ENCODE peak calls at places on chromosomes 16 and 17, in nine cellular contexts. K is CD8-positive, alpha-beta T cell; R is HCEC 1CT; L is activated naive CD8-positive, alpha-beta T cell treated with anti-CD3 and anti-CD28 coated beads for 36 hours; O is stimulated activated CD4-positive, alpha-beta T cell treated with anti-CD3 and anti-CD28 coated beads, Interleukin-4, amount 100 ng/mL, for 1 hour; V is CD8-positive, alpha-beta memory T cell; U is activated CD4-positive, alpha-beta T cell treated with anti-CD3 and anti-CD28 coated beads, Interleukin-2, amount 50 U/mL, for 1 hour; S is RCC 7860; X is T-helper 2 cell. A is an unnamed sample.

GRCh38 chr17:33013596-33014375 is 22.1 kb downstream of the SPACA3 start:
- DNase-seq in K (no peak), R (no peak), L (no peak), O (no peak), V (no peak), U (no peak), S (peak), X (no peak), A (no peak)

GRCh38 chr17:9218068-9218635 is 196.8 kb downstream of the NTN1 start:
- DNase-seq in K (no peak), R (no peak), L (no peak), O (no peak), V (no peak), U (no peak), S (no peak), X (no peak), A (no peak)

GRCh38 chr17:36934144-36934758 is 3.0 kb upstream of the LHX1 start:
- DNase-seq in K (no peak), R (no peak), L (no peak), O (no peak), V (no peak), U (no peak), S (no peak), X (no peak), A (no peak)

GRCh38 chr17:81518785-81519283 is 6.2 kb upstream of the ACTG1 start:
- DNase-seq in K (no peak), R (peak), L (peak), O (peak), V (no peak), U (no peak), S (no peak), X (no peak), A (peak)

GRCh38 chr16:56657555-56658430 is at the start of gene MT1F:
- DNase-seq in K (peak), R (no peak), L (peak), O (peak), V (peak), U (peak), S (peak), X (peak), A (peak)

GRCh38 chr17:32803544-32803943 is 73.4 kb downstream of the MYO1D start:
- DNase-seq in K (no peak), R (peak), L (no peak), O (no peak), V (no peak), U (no peak), S (no peak), X (no peak), A (no peak)

GRCh38 chr17:49915670-49916069 is 53.3 kb upstream of the DLX4 start:
- DNase-seq in K (no peak), R (no peak), L (no peak), O (no peak), V (no peak), U (no peak), S (no peak), X (no peak), A (no peak)

GRCh38 chr16:87850009-87851006 is 19.0 kb downstream of the SLC7A5 start:
- DNase-seq in K (peak), R (peak), L (peak), O (peak), V (peak), U (peak), S (peak), X (peak), A (no peak)

GRCh38 chr17:49742256-49742655 is 21.7 kb downstream of the FAM117A start:
- DNase-seq in K (no peak), R (no peak), L (no peak), O (no peak), V (no peak), U (no peak), S (no peak), X (no peak), A (no peak)

GRCh38 chr16:79150128-79150527 is 450.4 kb downstream of the MAF start:
- DNase-seq in K (no peak), R (no peak), L (no peak), O (no peak), V (no peak), U (no peak), S (peak), X (no peak), A (peak)

GRCh38 chr17:61259360-61259759 is 140.3 kb upstream of the TBX2 start:
- DNase-seq in K (no peak), R (no peak), L (no peak), O (no peak), V (no peak), U (no peak), S (no peak), X (no peak), A (no peak)

GRCh38 chr17:73101031-73101430 is 8.5 kb upstream of the SLC39A11 start:
- DNase-seq in K (no peak), R (no peak), L (no peak), O (no peak), V (no peak), U (no peak), S (no peak), X (no peak), A (no peak)

GRCh38 chr16:6375471-6376075 is 957.1 kb upstream of the RBFOX1 start:
- DNase-seq in K (no peak), R (no peak), L (no peak), O (no peak), V (no peak), U (no peak), S (no peak), X (no peak), A (no peak)

GRCh38 chr16:456891-457483 is 31.5 kb downstream of the RAB11FIP3 start:
- DNase-seq in K (no peak), R (no peak), L (no peak), O (no peak), V (no peak), U (no peak), S (no peak), X (no peak), A (no peak)